ENCODE peak calls at places on chromosomes 3 and 15, in six cellular contexts. L is ELR; D is tibial artery; H is astrocyte of the spinal cord; X is naive thymus-derived CD4-positive, alpha-beta T cell; B is SJSA1. A is an unnamed sample.

GRCh38 chr3:59980576-59980975 is 930.8 kb upstream of the CFAP20DC start:
- DNase-seq in D (no peak), L (no peak), B (no peak), X (no peak), H (no peak), A (no peak)

GRCh38 chr15:58522391-58522790 is 90.6 kb downstream of the LIPC start:
- DNase-seq in H (no peak), D (no peak), B (no peak), X (no peak), L (no peak), A (no peak)

GRCh38 chr15:67433495-67434099 is 87.3 kb upstream of the C15orf61 start:
- DNase-seq in X (no peak), L (peak), B (peak), D (peak), H (peak), A (peak)

GRCh38 chr15:96115642-96116041 is 214.9 kb upstream of the NR2F2 start:
- DNase-seq in H (peak), X (no peak), D (no peak), B (peak), L (peak), A (peak)

GRCh38 chr15:81531971-81532370 is 158.0 kb upstream of the TMC3 start:
- DNase-seq in D (no peak), X (no peak), H (no peak), L (peak), B (peak), A (peak)

GRCh38 chr3:113097821-113098516 is 107.2 kb downstream of the GTPBP8 start:
- DNase-seq in D (no peak), H (peak), B (peak), L (peak), X (no peak), A (peak)

GRCh38 chr15:85607842-85608241 is 186.9 kb downstream of the KLHL25 start:
- DNase-seq in D (no peak), X (no peak), B (peak), H (peak), L (peak), A (peak)

GRCh38 chr3:142282503-142282902 is 57.1 kb upstream of the GK5 start:
- DNase-seq in D (no peak), X (no peak), L (no peak), H (no peak), B (no peak), A (no peak)

GRCh38 chr15:63583027-63583426 is 14.2 kb upstream of the FBXL22 start:
- DNase-seq in X (no peak), B (no peak), H (peak), D (no peak), L (peak), A (peak)

GRCh38 chr3:127630811-127631714 is 2.1 kb downstream of the PODXL2 start:
- DNase-seq in L (no peak), B (no peak), H (no peak), D (no peak), X (no peak), A (no peak)

GRCh38 chr3:58607816-58608215 is 30.6 kb upstream of the FAM107A start:
- DNase-seq in H (no peak), L (no peak), B (no peak), D (no peak), X (no peak), A (peak)

GRCh38 chr3:126573492-126574117 is 14.9 kb upstream of the C3orf22 start:
- DNase-seq in D (no peak), H (no peak), L (no peak), X (no peak), B (no peak), A (no peak)

GRCh38 chr3:210649-211048 is 14.1 kb downstream of the CHL1 start:
- DNase-seq in D (no peak), X (no peak), B (no peak), L (no peak), H (no peak), A (no peak)

GRCh38 chr3:70127192-70127591 is 127.7 kb downstream of the SAMMSON start:
- DNase-seq in H (no peak), X (no peak), L (no peak), B (no peak), D (no peak), A (no peak)

GRCh38 chr3:45140392-45140791 is 5.8 kb downstream of the CDCP1 start:
- DNase-seq in B (peak), H (peak), D (peak), X (no peak), L (peak), A (peak)

GRCh38 chr3:48851407-48851806 is 3.7 kb upstream of the PRKAR2A start:
- DNase-seq in X (no peak), H (peak), B (no peak), L (peak), D (no peak), A (no peak)

GRCh38 chr3:56887402-56888025 is 85.8 kb upstream of the ARHGEF3 start:
- DNase-seq in H (no peak), L (no peak), X (peak), B (no peak), D (no peak), A (no peak)

GRCh38 chr3:71288269-71288930 is 295.1 kb downstream of the FOXP1 start:
- DNase-seq in L (no peak), H (no peak), X (no peak), B (no peak), D (no peak), A (no peak)

GRCh38 chr3:66465587-66465986 is 35.2 kb downstream of the LRIG1 start:
- DNase-seq in D (no peak), H (no peak), X (no peak), L (no peak), B (no peak), A (no peak)

GRCh38 chr3:14145236-14145635 is 20.4 kb downstream of the TMEM43 start:
- DNase-seq in X (no peak), L (peak), H (peak), B (no peak), D (no peak), A (no peak)

GRCh38 chr15:83887404-83887803 is 233.5 kb downstream of the ADAMTSL3 start:
- DNase-seq in L (no peak), H (no peak), B (no peak), X (no peak), D (no peak), A (no peak)

GRCh38 chr3:123084738-123085237 is 18.0 kb downstream of the PDIA5 start:
- DNase-seq in H (no peak), L (peak), X (no peak), B (no peak), D (no peak), A (no peak)

GRCh38 chr3:33315826-33316225 is 38.6 kb downstream of the FBXL2 start:
- DNase-seq in H (peak), X (no peak), B (peak), L (peak), D (no peak), A (peak)

GRCh38 chr15:35173444-35174118 is 88.5 kb upstream of the NANOGP8 start:
- DNase-seq in D (no peak), H (peak), X (no peak), L (peak), B (peak), A (peak)

GRCh38 chr15:42736178-42736792 is 643 bp downstream of the CDAN1 start:
- DNase-seq in H (peak), L (peak), B (peak), X (no peak), D (peak), A (peak)